ENCODE peak calls at places on chromosomes 16 and 17, in five cellular contexts. One of them, this sample, is unnamed.

GRCh38 chr17:49557204-49558024 is 18.3 kb upstream of the NXPH3 start:
- DNase-seq in GM23338: peak
- DNase-seq in endothelial cell of umbilical vein: peak
- DNase-seq in NB4: peak
- DNase-seq in astrocyte of the cerebellum: peak
- DNase-seq in this sample: no peak

GRCh38 chr17:29292992-29293889 is 707 bp downstream of the NUFIP2 start:
- DNase-seq in GM23338: peak
- DNase-seq in endothelial cell of umbilical vein: peak
- DNase-seq in NB4: peak
- DNase-seq in astrocyte of the cerebellum: no peak
- DNase-seq in this sample: no peak

GRCh38 chr16:50121721-50122445 is 31.2 kb upstream of the TENT4B start:
- DNase-seq in GM23338: peak
- DNase-seq in endothelial cell of umbilical vein: no peak
- DNase-seq in NB4: no peak
- DNase-seq in astrocyte of the cerebellum: no peak
- DNase-seq in this sample: no peak

GRCh38 chr17:9918352-9918751 is 13.3 kb upstream of the RCVRN start:
- DNase-seq in GM23338: no peak
- DNase-seq in endothelial cell of umbilical vein: no peak
- DNase-seq in NB4: no peak
- DNase-seq in astrocyte of the cerebellum: no peak
- DNase-seq in this sample: no peak

GRCh38 chr17:83064021-83064731 is 15.2 kb upstream of the METRNL start:
- DNase-seq in GM23338: no peak
- DNase-seq in endothelial cell of umbilical vein: no peak
- DNase-seq in NB4: no peak
- DNase-seq in astrocyte of the cerebellum: no peak
- DNase-seq in this sample: no peak

GRCh38 chr17:52537368-52537767 is 378.9 kb upstream of the CA10 start:
- DNase-seq in GM23338: no peak
- DNase-seq in endothelial cell of umbilical vein: no peak
- DNase-seq in NB4: no peak
- DNase-seq in astrocyte of the cerebellum: no peak
- DNase-seq in this sample: no peak

GRCh38 chr16:78551487-78552085 is 452.1 kb downstream of the WWOX start:
- DNase-seq in GM23338: peak
- DNase-seq in endothelial cell of umbilical vein: no peak
- DNase-seq in NB4: no peak
- DNase-seq in astrocyte of the cerebellum: no peak
- DNase-seq in this sample: no peak

GRCh38 chr16:46765050-46765449 is 16.9 kb upstream of the MYLK3 start:
- DNase-seq in GM23338: no peak
- DNase-seq in endothelial cell of umbilical vein: no peak
- DNase-seq in NB4: peak
- DNase-seq in astrocyte of the cerebellum: peak
- DNase-seq in this sample: no peak

GRCh38 chr17:31900877-31901276 is 631 bp downstream of the UTP6 start:
- DNase-seq in GM23338: peak
- DNase-seq in endothelial cell of umbilical vein: no peak
- DNase-seq in NB4: peak
- DNase-seq in astrocyte of the cerebellum: no peak
- DNase-seq in this sample: no peak

GRCh38 chr16:50266337-50267091 is at the start of gene ADCY7:
- DNase-seq in GM23338: peak
- DNase-seq in endothelial cell of umbilical vein: peak
- DNase-seq in NB4: peak
- DNase-seq in astrocyte of the cerebellum: peak
- DNase-seq in this sample: peak

GRCh38 chr17:20955437-20956323 is 87.1 kb downstream of the USP22 start:
- DNase-seq in GM23338: no peak
- DNase-seq in endothelial cell of umbilical vein: peak
- DNase-seq in NB4: no peak
- DNase-seq in astrocyte of the cerebellum: no peak
- DNase-seq in this sample: peak

GRCh38 chr16:79752421-79752820 is 151.9 kb upstream of the MAF start:
- DNase-seq in GM23338: no peak
- DNase-seq in endothelial cell of umbilical vein: no peak
- DNase-seq in NB4: no peak
- DNase-seq in astrocyte of the cerebellum: no peak
- DNase-seq in this sample: no peak

GRCh38 chr16:88409296-88410065 is 26.7 kb downstream of the ZNF469 start:
- DNase-seq in GM23338: no peak
- DNase-seq in endothelial cell of umbilical vein: no peak
- DNase-seq in NB4: no peak
- DNase-seq in astrocyte of the cerebellum: no peak
- DNase-seq in this sample: no peak

GRCh38 chr16:5042574-5043171 is 8.9 kb upstream of the NAGPA start:
- DNase-seq in GM23338: peak
- DNase-seq in endothelial cell of umbilical vein: no peak
- DNase-seq in NB4: peak
- DNase-seq in astrocyte of the cerebellum: no peak
- DNase-seq in this sample: no peak

GRCh38 chr16:86383488-86384262 is 126.7 kb upstream of the FOXF1 start:
- DNase-seq in GM23338: no peak
- DNase-seq in endothelial cell of umbilical vein: no peak
- DNase-seq in NB4: peak
- DNase-seq in astrocyte of the cerebellum: peak
- DNase-seq in this sample: no peak

GRCh38 chr16:47204736-47205499 is 61.2 kb upstream of the NETO2 start:
- DNase-seq in GM23338: peak
- DNase-seq in endothelial cell of umbilical vein: no peak
- DNase-seq in NB4: peak
- DNase-seq in astrocyte of the cerebellum: no peak
- DNase-seq in this sample: no peak

GRCh38 chr16:66150691-66151090 is 215.8 kb upstream of the CDH5 start:
- DNase-seq in GM23338: no peak
- DNase-seq in endothelial cell of umbilical vein: no peak
- DNase-seq in NB4: peak
- DNase-seq in astrocyte of the cerebellum: peak
- DNase-seq in this sample: no peak

GRCh38 chr17:3006801-3007200 is 56.6 kb downstream of the OR1D5 start:
- DNase-seq in GM23338: no peak
- DNase-seq in endothelial cell of umbilical vein: no peak
- DNase-seq in NB4: no peak
- DNase-seq in astrocyte of the cerebellum: no peak
- DNase-seq in this sample: no peak

GRCh38 chr17:50163846-50164696 is 1.7 kb upstream of the SGCA start:
- DNase-seq in GM23338: no peak
- DNase-seq in endothelial cell of umbilical vein: no peak
- DNase-seq in NB4: peak
- DNase-seq in astrocyte of the cerebellum: no peak
- DNase-seq in this sample: no peak

GRCh38 chr17:77601054-77601979 is 357.2 kb upstream of the TNRC6C start:
- DNase-seq in GM23338: no peak
- DNase-seq in endothelial cell of umbilical vein: no peak
- DNase-seq in NB4: no peak
- DNase-seq in astrocyte of the cerebellum: no peak
- DNase-seq in this sample: no peak

GRCh38 chr16:65769055-65769465 is 597.4 kb upstream of the CDH5 start:
- DNase-seq in GM23338: no peak
- DNase-seq in endothelial cell of umbilical vein: peak
- DNase-seq in NB4: peak
- DNase-seq in astrocyte of the cerebellum: no peak
- DNase-seq in this sample: no peak

GRCh38 chr16:48235556-48236136 is 8.5 kb upstream of the LONP2 start:
- DNase-seq in GM23338: no peak
- DNase-seq in endothelial cell of umbilical vein: no peak
- DNase-seq in NB4: no peak
- DNase-seq in astrocyte of the cerebellum: no peak
- DNase-seq in this sample: no peak

GRCh38 chr17:9676742-9677387 is 31.5 kb downstream of the USP43 start:
- DNase-seq in GM23338: no peak
- DNase-seq in endothelial cell of umbilical vein: no peak
- DNase-seq in NB4: no peak
- DNase-seq in astrocyte of the cerebellum: peak
- DNase-seq in this sample: peak

DNA sequence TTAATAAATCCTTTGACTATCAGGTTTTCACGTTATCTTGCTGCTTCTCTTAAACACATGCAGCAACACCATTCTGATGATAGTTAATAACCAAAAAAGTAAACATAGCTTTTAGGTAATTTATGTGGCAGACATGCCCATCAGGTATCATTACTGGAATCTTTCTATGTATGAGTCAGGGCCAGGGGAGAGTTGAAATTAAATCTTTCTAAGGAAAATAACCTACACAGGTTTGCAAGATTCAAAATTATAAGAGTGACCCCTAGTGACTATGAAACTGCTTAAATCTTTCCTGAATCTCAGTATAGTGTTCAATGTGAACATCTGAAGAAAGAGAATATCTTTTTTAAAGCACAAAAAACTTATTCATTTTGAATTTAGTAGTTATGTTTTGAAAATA is 666.6 kb downstream of the CDH11 start:
- DNase-seq in GM23338: no peak
- DNase-seq in endothelial cell of umbilical vein: peak
- DNase-seq in NB4: no peak
- DNase-seq in astrocyte of the cerebellum: no peak
- DNase-seq in this sample: no peak
- TF ChIP-seq CTCF in GM23338: no peak
- TF ChIP-seq CTCF in endothelial cell of umbilical vein: no peak
- TF ChIP-seq CTCF in NB4: no peak
- TF ChIP-seq CTCF in astrocyte of the cerebellum: peak
- TF ChIP-seq CTCF in this sample: peak

GRCh38 chr16:980595-980854 is 1.0 kb upstream of the SOX8 start:
- DNase-seq in GM23338: no peak
- DNase-seq in endothelial cell of umbilical vein: no peak
- DNase-seq in NB4: no peak
- DNase-seq in astrocyte of the cerebellum: no peak
- DNase-seq in this sample: no peak

GRCh38 chr16:983044-984030 is 1.8 kb downstream of the SOX8 start:
- DNase-seq in GM23338: peak
- DNase-seq in endothelial cell of umbilical vein: no peak
- DNase-seq in NB4: no peak
- DNase-seq in astrocyte of the cerebellum: no peak
- DNase-seq in this sample: no peak

GRCh38 chr16:979859-980594 is 1.5 kb upstream of the SOX8 start:
- DNase-seq in GM23338: peak
- DNase-seq in endothelial cell of umbilical vein: no peak
- DNase-seq in NB4: no peak
- DNase-seq in astrocyte of the cerebellum: no peak
- DNase-seq in this sample: no peak

GRCh38 chr16:982152-983043 is 828 bp downstream of the SOX8 start:
- DNase-seq in GM23338: peak
- DNase-seq in endothelial cell of umbilical vein: no peak
- DNase-seq in NB4: no peak
- DNase-seq in astrocyte of the cerebellum: no peak
- DNase-seq in this sample: no peak

GRCh38 chr16:981695-982151 is at the start of gene SOX8:
- DNase-seq in GM23338: peak
- DNase-seq in endothelial cell of umbilical vein: no peak
- DNase-seq in NB4: no peak
- DNase-seq in astrocyte of the cerebellum: no peak
- DNase-seq in this sample: no peak
- H3K4me3 ChIP-seq in GM23338: peak
- H3K4me3 ChIP-seq in endothelial cell of umbilical vein: peak
- H3K4me3 ChIP-seq in NB4: no peak
- H3K4me3 ChIP-seq in astrocyte of the cerebellum: peak
- H3K4me3 ChIP-seq in this sample: peak

GRCh38 chr17:70100983-70101382 is 26.0 kb downstream of the KCNJ16 start:
- DNase-seq in GM23338: no peak
- DNase-seq in endothelial cell of umbilical vein: no peak
- DNase-seq in NB4: no peak
- DNase-seq in astrocyte of the cerebellum: no peak
- DNase-seq in this sample: no peak
- TF ChIP-seq CTCF in GM23338: peak
- TF ChIP-seq CTCF in endothelial cell of umbilical vein: no peak
- TF ChIP-seq CTCF in NB4: no peak
- TF ChIP-seq CTCF in astrocyte of the cerebellum: no peak
- TF ChIP-seq CTCF in this sample: no peak

GRCh38 chr16:31501966-31502348 is 6.2 kb downstream of the RUSF1 start:
- DNase-seq in GM23338: no peak
- DNase-seq in endothelial cell of umbilical vein: no peak
- DNase-seq in NB4: no peak
- DNase-seq in astrocyte of the cerebellum: no peak
- DNase-seq in this sample: no peak
- H3K4me3 ChIP-seq in GM23338: peak
- H3K4me3 ChIP-seq in endothelial cell of umbilical vein: no peak
- H3K4me3 ChIP-seq in NB4: no peak
- H3K4me3 ChIP-seq in astrocyte of the cerebellum: no peak
- H3K4me3 ChIP-seq in this sample: no peak

DNA sequence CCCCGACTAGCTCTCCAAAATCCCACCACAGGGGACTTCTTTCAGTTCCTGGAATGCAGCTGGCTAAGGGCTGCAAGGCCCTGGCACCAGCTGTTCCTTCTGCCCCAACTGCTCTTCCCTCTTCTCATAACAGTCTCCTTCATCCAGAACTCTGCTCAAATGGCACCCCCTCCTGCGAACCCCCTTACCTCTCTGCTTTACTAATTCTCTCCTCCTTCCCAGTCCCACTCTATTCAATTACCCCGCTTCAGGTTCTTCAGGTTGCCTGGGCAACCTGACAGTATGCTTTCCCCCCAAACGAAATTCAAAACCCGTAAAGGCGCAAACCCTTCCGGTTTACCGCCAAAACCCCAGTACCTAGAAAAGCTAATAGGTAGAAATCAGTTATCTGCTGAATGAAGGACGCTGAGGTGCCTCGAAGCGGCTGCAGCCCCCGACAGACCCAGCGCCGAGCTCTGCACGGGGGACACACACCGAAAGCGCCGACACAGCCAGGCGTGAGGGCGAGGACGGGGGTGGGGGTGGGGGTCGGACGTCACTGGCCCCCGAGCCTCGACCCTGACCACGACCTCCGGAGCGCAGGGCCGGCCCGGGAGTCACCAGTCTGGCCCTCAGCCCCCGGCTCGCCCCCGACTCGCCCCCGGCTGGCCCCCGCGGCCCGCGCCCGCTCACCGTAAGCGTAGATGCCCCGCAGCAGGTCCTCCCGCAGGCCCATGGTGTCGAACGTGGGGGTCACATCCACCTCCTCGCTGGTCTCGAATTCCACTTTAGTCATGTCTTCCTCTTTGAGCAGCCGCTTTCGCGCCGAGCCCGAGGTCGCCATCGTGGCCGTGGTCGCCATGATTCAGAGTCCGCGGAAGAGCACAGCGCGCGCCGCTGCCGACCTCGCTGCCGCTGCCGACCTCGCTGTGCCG is 550 bp downstream of the EIF4A3 start:
- DNase-seq in GM23338: peak
- DNase-seq in endothelial cell of umbilical vein: peak
- DNase-seq in NB4: peak
- DNase-seq in astrocyte of the cerebellum: no peak
- DNase-seq in this sample: no peak
- TF ChIP-seq CTCF in GM23338: no peak
- TF ChIP-seq CTCF in endothelial cell of umbilical vein: no peak
- TF ChIP-seq CTCF in NB4: no peak
- TF ChIP-seq CTCF in astrocyte of the cerebellum: no peak
- TF ChIP-seq CTCF in this sample: no peak

This sample was measured in retinal pigment epithelial cell.